ENCODE peak calls at places on chromosomes 2 and 18, in six cellular contexts. V is left ventricle myocardium inferior, O is kidney epithelial cell, K is pancreas, G is PC-3, W is upper lobe of right lung. H is an unnamed sample.

GRCh38 chr2:109005686-109006204 is 16.7 kb upstream of the EDAR start:
- DNase-seq in V (no peak), O (no peak), K (no peak), G (no peak), W (no peak), H (no peak)

GRCh38 chr2:201260302-201260800 is at the start of gene CASP8:
- DNase-seq in V (no peak), O (no peak), K (no peak), G (peak; percentile 35), W (no peak), H (no peak)

GRCh38 chr2:13698847-13699246 is 933.7 kb upstream of the LRATD1 start:
- DNase-seq in V (no peak), O (no peak), K (no peak), G (no peak), W (no peak), H (no peak)

GRCh38 chr2:70674636-70675430 is 93.2 kb downstream of the ADD2 start:
- DNase-seq in V (no peak), O (no peak), K (no peak), G (no peak), W (no peak), H (no peak)

GRCh38 chr18:54284967-54285785 is 15.9 kb downstream of the POLI start:
- DNase-seq in V (peak; percentile 55), O (no peak), K (no peak), G (peak; percentile 74), W (no peak), H (no peak)

GRCh38 chr2:240191001-240191400 is 50.5 kb upstream of the OTOS start:
- DNase-seq in V (no peak), O (no peak), K (no peak), G (no peak), W (peak; percentile 57), H (no peak)

GRCh38 chr2:85765081-85765731 is 11.4 kb downstream of the ATOH8 start:
- DNase-seq in V (no peak), O (no peak), K (peak; percentile 32), G (no peak), W (no peak), H (no peak)

GRCh38 chr2:68482296-68482695 is 14.9 kb downstream of the APLF start:
- DNase-seq in V (no peak), O (no peak), K (no peak), G (peak; percentile 26), W (no peak), H (no peak)

GRCh38 chr18:22451796-22452195 is 34.1 kb upstream of the CTAGE1 start:
- DNase-seq in V (no peak), O (no peak), K (no peak), G (no peak), W (no peak), H (no peak)

GRCh38 chr2:180730976-180731375 is 249.4 kb upstream of the UBE2E3 start:
- DNase-seq in V (no peak), O (no peak), K (no peak), G (peak; percentile 94), W (no peak), H (no peak)

GRCh38 chr2:178397002-178397605 is 53.9 kb downstream of the PRKRA start:
- DNase-seq in V (no peak), O (no peak), K (no peak), G (peak; percentile 71), W (no peak), H (peak; percentile 24)

GRCh38 chr18:3350566-3351527 is 88.9 kb downstream of the MYL12B start:
- DNase-seq in V (no peak), O (no peak), K (no peak), G (peak; percentile 76), W (no peak), H (peak; percentile 52)

GRCh38 chr2:190859347-190860297 is 21.0 kb upstream of the GLS start:
- DNase-seq in V (no peak), O (no peak), K (no peak), G (no peak), W (no peak), H (no peak)

GRCh38 chr2:208147008-208147407 is 1.1 kb upstream of the CRYGB start:
- DNase-seq in V (no peak), O (no peak), K (no peak), G (no peak), W (no peak), H (no peak)

GRCh38 chr2:240986787-240987411 is 11.5 kb upstream of the SNED1 start:
- DNase-seq in V (peak; percentile 64), O (no peak), K (peak; percentile 56), G (no peak), W (peak; percentile 81), H (peak; percentile 67)

GRCh38 chr2:47354817-47355653 is 47.9 kb upstream of the MSH2 start:
- DNase-seq in V (no peak), O (no peak), K (no peak), G (no peak), W (no peak), H (no peak)

GRCh38 chr18:61575419-61575818 is 242.2 kb downstream of the CDH20 start:
- DNase-seq in V (no peak), O (no peak), K (no peak), G (no peak), W (no peak), H (no peak)

GRCh38 chr2:62415019-62415431 is 91.0 kb downstream of the TMEM17 start:
- DNase-seq in V (no peak), O (no peak), K (no peak), G (no peak), W (no peak), H (no peak)

GRCh38 chr2:238239552-238239871 is 326 bp downstream of the HES6 start:
- DNase-seq in V (no peak), O (no peak), K (no peak), G (no peak), W (peak; percentile 74), H (no peak)

GRCh38 chr2:73736855-73737779 is at the start of gene TPRKB:
- DNase-seq in V (peak; percentile 95), O (peak; percentile 92), K (peak; percentile 95), G (peak; percentile 97), W (peak; percentile 97), H (peak; percentile 93)

GRCh38 chr18:79395761-79396404 is at the start of gene NFATC1:
- DNase-seq in V (peak; percentile 86), O (no peak), K (peak; percentile 71), G (peak; percentile 59), W (peak; percentile 80), H (peak; percentile 55)

GRCh38 chr18:78627546-78628315 is 351.9 kb upstream of the SALL3 start:
- DNase-seq in V (no peak), O (no peak), K (no peak), G (no peak), W (no peak), H (no peak)

GRCh38 chr2:166373951-166374350 is 1.8 kb downstream of the SCN9A start:
- DNase-seq in V (no peak), O (peak; percentile 34), K (no peak), G (peak; percentile 97), W (no peak), H (no peak)

GRCh38 chr2:102474785-102475184 is 1.8 kb downstream of the SLC9A4 start:
- DNase-seq in V (no peak), O (no peak), K (no peak), G (no peak), W (no peak), H (no peak)

GRCh38 chr2:102478686-102479470 is 5.9 kb downstream of the SLC9A4 start:
- DNase-seq in V (no peak), O (no peak), K (no peak), G (no peak), W (no peak), H (no peak)

GRCh38 chr2:102473020-102473419 is at the start of gene SLC9A4:
- DNase-seq in V (no peak), O (no peak), K (peak; percentile 30), G (peak; percentile 81), W (no peak), H (peak; percentile 44)
- TF ChIP-seq CTCF in V (peak; percentile 84), O (peak; percentile 90), K (peak; percentile 80), G (peak; percentile 95), W (peak; percentile 83), H (peak; percentile 41)

GRCh38 chr2:130251520-130251864 is 53.3 kb upstream of the TUBA3E start:
- DNase-seq in V (no peak), O (no peak), K (no peak), G (no peak), W (no peak), H (no peak)

GRCh38 chr2:130251865-130252620 is 53.8 kb upstream of the TUBA3E start:
- DNase-seq in V (no peak), O (no peak), K (no peak), G (no peak), W (no peak), H (no peak)

DNA sequence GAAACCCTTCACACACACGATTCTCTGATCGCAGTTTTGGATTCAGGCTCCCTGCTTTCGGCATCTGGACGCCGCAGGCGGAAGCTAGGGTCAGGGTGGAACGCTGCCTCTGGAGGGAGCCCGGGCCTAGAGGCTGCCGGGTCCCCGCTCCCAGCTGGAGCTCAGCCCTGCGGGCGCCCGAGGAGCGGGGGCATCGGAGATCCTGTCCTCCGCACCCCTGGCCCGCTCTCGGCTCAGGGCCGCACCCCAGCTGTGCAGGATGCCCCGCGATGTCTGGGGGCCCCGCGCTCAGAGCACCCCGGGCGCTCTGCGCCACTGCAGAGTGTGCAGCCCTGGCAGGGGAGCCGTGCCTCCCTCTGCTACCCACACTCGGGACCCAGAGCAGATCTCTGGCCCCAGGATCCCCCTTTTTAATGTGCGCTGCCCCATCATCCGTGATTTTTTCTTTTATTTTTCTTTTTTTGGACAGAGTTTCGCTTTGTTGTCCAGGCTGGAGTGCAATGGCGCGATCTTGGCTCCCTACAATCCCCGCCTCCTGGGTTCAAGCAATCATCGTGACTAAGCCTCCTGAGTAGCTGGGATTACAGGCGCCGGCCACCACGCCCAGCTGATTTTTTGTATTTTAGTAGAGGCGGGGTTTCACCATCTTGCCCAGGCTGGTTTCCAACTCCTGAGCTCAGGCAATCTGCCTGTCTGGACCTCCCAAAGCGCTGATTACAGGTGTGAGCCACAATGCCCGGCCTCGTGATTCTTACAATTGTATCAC is 54.8 kb upstream of the TUBA3E start:
- DNase-seq in V (no peak), O (no peak), K (no peak), G (no peak), W (no peak), H (no peak)
- H3K4me3 ChIP-seq in V (peak overlapping the region; percentile 59), O (peak overlapping the region; percentile 23), K (peak overlapping the region; percentile 43), G (no peak overlapping the region), W (peak overlapping the region; percentile 15), H (no peak overlapping the region)

GRCh38 chr2:232486558-232487384 is 863 bp downstream of the ECEL1 start:
- DNase-seq in V (peak; percentile 9), O (no peak), K (peak; percentile 6), G (no peak), W (peak; percentile 51), H (no peak)

GRCh38 chr2:232487385-232488096 is at the start of gene ECEL1:
- DNase-seq in V (peak; percentile 6), O (no peak), K (peak; percentile 11), G (no peak), W (peak; percentile 63), H (no peak)

GRCh38 chr2:232484628-232485332 is 2.9 kb downstream of the ECEL1 start:
- DNase-seq in V (peak; percentile 4), O (no peak), K (no peak), G (no peak), W (peak; percentile 55), H (no peak)

GRCh38 chr2:232485333-232485756 is 2.3 kb downstream of the ECEL1 start:
- DNase-seq in V (no peak), O (no peak), K (no peak), G (no peak), W (peak; percentile 45), H (no peak)

GRCh38 chr2:232485757-232486557 is 1.7 kb downstream of the ECEL1 start:
- DNase-seq in V (peak; percentile 7), O (no peak), K (no peak), G (no peak), W (peak; percentile 61), H (no peak)
- TF ChIP-seq CTCF in V (no peak), O (no peak), K (no peak), G (no peak), W (no peak), H (no peak)

GRCh38 chr2:188631037-188631794 is 339.5 kb downstream of the GULP1 start:
- DNase-seq in V (no peak), O (no peak), K (no peak), G (no peak), W (no peak), H (no peak)
- H3K4me3 ChIP-seq in V (no peak overlapping the region), O (no peak overlapping the region), K (no peak overlapping the region), G (no peak overlapping the region), W (no peak overlapping the region), H (no peak overlapping the region)

H was measured in prostate gland.